ENCODE peak calls at places on chromosomes 13 and 19, in six cellular contexts. I, G, H, S, Z and J are unnamed samples.

GRCh38 chr13:50236898-50237318 is 221.7 kb downstream of the KCNRG start:
- DNase-seq in I (peak), G (no peak), H (no peak), S (no peak), Z (no peak), J (peak)

GRCh38 chr19:49861127-49861526 is 6.2 kb downstream of the PNKP start:
- DNase-seq in I (no peak), G (no peak), H (peak), S (no peak), Z (peak), J (no peak)

GRCh38 chr19:2212861-2213711 is 23.0 kb downstream of the PLEKHJ1 start:
- DNase-seq in I (no peak), G (no peak), H (no peak), S (no peak), Z (no peak), J (no peak)

GRCh38 chr19:2273356-2274184 is 8.4 kb downstream of the PEAK3 start:
- DNase-seq in I (peak), G (no peak), H (peak), S (peak), Z (peak), J (peak)

GRCh38 chr13:93450226-93450625 is 223.6 kb downstream of the GPC6 start:
- DNase-seq in I (no peak), G (no peak), H (no peak), S (no peak), Z (no peak), J (no peak)

GRCh38 chr13:84641491-84641890 is 759.2 kb upstream of the SLITRK1 start:
- DNase-seq in I (no peak), G (no peak), H (no peak), S (no peak), Z (no peak), J (no peak)

GRCh38 chr19:37329686-37330085 is 41.2 kb upstream of the ZNF527 start:
- DNase-seq in I (no peak), G (no peak), H (peak), S (no peak), Z (no peak), J (no peak)

GRCh38 chr19:1254081-1254527 is 5.7 kb downstream of the MIDN start:
- DNase-seq in I (no peak), G (no peak), H (no peak), S (no peak), Z (no peak), J (no peak)

GRCh38 chr19:46845959-46846459 is 4.6 kb downstream of the AP2S1 start:
- DNase-seq in I (no peak), G (no peak), H (no peak), S (no peak), Z (peak), J (no peak)

GRCh38 chr13:99845136-99845874 is 126.3 kb downstream of the ZIC5 start:
- DNase-seq in I (no peak), G (no peak), H (no peak), S (no peak), Z (no peak), J (no peak)

GRCh38 chr19:50492303-50493052 is 15.8 kb upstream of the GARIN5A start:
- DNase-seq in I (peak), G (no peak), H (no peak), S (no peak), Z (no peak), J (peak)

GRCh38 chr19:40366697-40367561 is 18.4 kb downstream of the PLD3 start:
- DNase-seq in I (no peak), G (no peak), H (peak), S (no peak), Z (no peak), J (no peak)

GRCh38 chr13:84570831-84571230 is 688.6 kb upstream of the SLITRK1 start:
- DNase-seq in I (no peak), G (no peak), H (no peak), S (no peak), Z (no peak), J (no peak)

GRCh38 chr13:112901951-112902651 is 66.9 kb upstream of the MCF2L start:
- DNase-seq in I (no peak), G (no peak), H (peak), S (no peak), Z (no peak), J (no peak)

GRCh38 chr13:29165216-29165615 is 345.1 kb downstream of the MTUS2 start:
- DNase-seq in I (no peak), G (no peak), H (no peak), S (no peak), Z (no peak), J (no peak)

GRCh38 chr13:54110597-54110996 is 1082.0 kb downstream of the OLFM4 start:
- DNase-seq in I (no peak), G (no peak), H (no peak), S (no peak), Z (no peak), J (no peak)